ENCODE peak calls at places on chromosome 14, in seven cellular contexts. I is K562, M is GM12891, Q is SK-N-SH, C is HepG2, K is GM12878, V is H1. G is an unnamed sample.

GRCh38 chr14:100086361-100086760 is 21.1 kb downstream of the EVL start:
- DNase-seq in I (no peak), C (no peak), Q (no peak), M (no peak), V (no peak), K (no peak), G (no peak)

GRCh38 chr14:88682495-88683114 is 110.1 kb downstream of the EML5 start:
- DNase-seq in M (no peak), I (peak; percentile 4), Q (peak; percentile 65), K (no peak), V (peak; percentile 9), C (no peak), G (no peak)

GRCh38 chr14:39025810-39026627 is 77.0 kb downstream of the SEC23A start:
- DNase-seq in C (peak; percentile 87), M (no peak), K (no peak), V (no peak), I (no peak), Q (no peak), G (no peak)

GRCh38 chr14:94217116-94217515 is 43.0 kb downstream of the PPP4R4 start:
- DNase-seq in K (no peak), C (no peak), Q (no peak), I (no peak), V (no peak), M (no peak), G (no peak)

GRCh38 chr14:20468773-20469241 is 399 bp upstream of the PNP start:
- DNase-seq in M (no peak), I (no peak), K (no peak), Q (no peak), C (no peak), V (no peak), G (no peak)

GRCh38 chr14:61178226-61179060 is 102.7 kb downstream of the TMEM30B start:
- DNase-seq in Q (no peak), M (no peak), I (no peak), K (no peak), C (peak; percentile 85), V (no peak), G (no peak)

GRCh38 chr14:71555654-71556559 is 376.3 kb upstream of the RGS6 start:
- DNase-seq in Q (no peak), V (no peak), C (peak; percentile 4), I (peak; percentile 12), M (no peak), K (peak; percentile 98), G (peak; percentile 18)

GRCh38 chr14:34085695-34086094 is 134.8 kb upstream of the EGLN3 start:
- DNase-seq in C (no peak), V (no peak), I (no peak), M (no peak), K (no peak), Q (no peak), G (no peak)

GRCh38 chr14:44778562-44778961 is 183.2 kb downstream of the KLHL28 start:
- DNase-seq in Q (no peak), I (no peak), V (no peak), C (no peak), K (no peak), M (no peak), G (no peak)

GRCh38 chr14:76597387-76597786 is 163.9 kb upstream of the VASH1 start:
- DNase-seq in V (no peak), I (no peak), M (no peak), K (no peak), Q (no peak), C (no peak), G (no peak)

GRCh38 chr14:103662029-103662428 is 33.0 kb downstream of the KLC1 start:
- DNase-seq in I (no peak), K (no peak), V (no peak), C (no peak), M (no peak), Q (no peak), G (no peak)

GRCh38 chr14:105929327-105930081 is 403.1 kb downstream of the TMEM121 start:
- DNase-seq in Q (no peak), M (no peak), C (no peak), V (no peak), K (no peak), I (peak; percentile 1), G (no peak)

GRCh38 chr14:104112609-104113571 is 25.5 kb upstream of the KIF26A start:
- DNase-seq in I (no peak), M (no peak), V (no peak), K (no peak), Q (peak; percentile 29), C (no peak), G (no peak)

GRCh38 chr14:100623961-100624360 is 36.7 kb upstream of the BEGAIN start:
- DNase-seq in I (no peak), K (no peak), V (no peak), M (no peak), Q (no peak), C (no peak), G (no peak)

GRCh38 chr14:61699092-61699491 is 3.8 kb downstream of the HIF1A start:
- DNase-seq in V (no peak), Q (no peak), C (no peak), M (no peak), K (no peak), I (no peak), G (no peak)

GRCh38 chr14:20622816-20623291 is 18.6 kb downstream of the OR6S1 start:
- DNase-seq in I (no peak), C (no peak), M (no peak), V (no peak), K (no peak), Q (no peak), G (no peak)

GRCh38 chr14:38409081-38409705 is 153.3 kb upstream of the CLEC14A start:
- DNase-seq in M (no peak), I (no peak), K (no peak), V (no peak), Q (no peak), C (no peak), G (no peak)

GRCh38 chr14:29822430-29822709 is 105.3 kb downstream of the PRKD1 start:
- DNase-seq in K (no peak), I (no peak), Q (no peak), C (no peak), V (no peak), M (no peak), G (no peak)

GRCh38 chr14:80602931-80603330 is 338.6 kb downstream of the CEP128 start:
- DNase-seq in K (no peak), Q (peak; percentile 11), I (no peak), C (no peak), V (no peak), M (no peak), G (no peak)

GRCh38 chr14:102218688-102219087 is 79.0 kb downstream of the WDR20 start:
- DNase-seq in K (no peak), V (no peak), I (no peak), C (no peak), M (no peak), Q (no peak), G (no peak)

GRCh38 chr14:92945959-92946846 is 23.3 kb downstream of the CHGA start:
- DNase-seq in Q (peak; percentile 62), K (no peak), C (no peak), M (no peak), V (no peak), I (no peak), G (no peak)
- TF ChIP-seq TAF1 in Q (no peak), K (no peak), C (no peak), M (no peak), V (no peak), I (no peak), G (no peak)

GRCh38 chr14:90274019-90274418 is 17.7 kb downstream of the PSMC1 start:
- DNase-seq in K (no peak), C (no peak), I (no peak), V (peak; percentile 23), M (no peak), Q (peak; percentile 52), G (no peak)
- TF ChIP-seq TAF1 in K (no peak), C (no peak), I (no peak), V (no peak), M (no peak), Q (no peak), G (no peak)

GRCh38 chr14:21768875-21769257 is 95.2 kb upstream of the OR4E1 start:
- DNase-seq in M (no peak), I (no peak), K (no peak), V (no peak), Q (no peak), C (no peak), G (no peak)

GRCh38 chr14:21771671-21772070 is 98.1 kb upstream of the OR4E1 start:
- DNase-seq in M (no peak), I (no peak), C (no peak), V (no peak), K (no peak), Q (no peak), G (no peak)

GRCh38 chr14:21768116-21768874 is 94.7 kb upstream of the OR4E1 start:
- DNase-seq in C (peak; percentile 42), V (no peak), M (no peak), K (peak; percentile 5), Q (peak; percentile 11), I (peak; percentile 28), G (no peak)
- TF ChIP-seq TAF1 in C (no peak), V (no peak), M (no peak), K (no peak), Q (no peak), I (no peak), G (no peak)

GRCh38 chr14:73264896-73265720 is 27.8 kb downstream of the PAPLN start:
- DNase-seq in C (no peak), M (no peak), Q (peak; percentile 36), K (no peak), I (no peak), V (no peak), G (no peak)
- TF ChIP-seq TAF1 in C (no peak), M (no peak), Q (no peak), K (no peak), I (no peak), V (no peak), G (no peak)

GRCh38 chr14:52272375-52272774 is 4.9 kb downstream of the PTGDR start:
- DNase-seq in V (no peak), K (no peak), I (peak; percentile 7), M (no peak), Q (no peak), C (no peak), G (no peak)
- TF ChIP-seq TAF1 in V (no peak), K (no peak), I (no peak), M (no peak), Q (no peak), C (no peak), G (no peak)

GRCh38 chr14:69505338-69506240 is 21.1 kb downstream of the PLEKHD1 start:
- DNase-seq in C (peak; percentile 23), K (no peak), I (no peak), M (no peak), V (no peak), Q (no peak), G (no peak)
- TF ChIP-seq TAF1 in C (no peak), K (no peak), I (no peak), M (no peak), V (no peak), Q (no peak), G (no peak)

DNA sequence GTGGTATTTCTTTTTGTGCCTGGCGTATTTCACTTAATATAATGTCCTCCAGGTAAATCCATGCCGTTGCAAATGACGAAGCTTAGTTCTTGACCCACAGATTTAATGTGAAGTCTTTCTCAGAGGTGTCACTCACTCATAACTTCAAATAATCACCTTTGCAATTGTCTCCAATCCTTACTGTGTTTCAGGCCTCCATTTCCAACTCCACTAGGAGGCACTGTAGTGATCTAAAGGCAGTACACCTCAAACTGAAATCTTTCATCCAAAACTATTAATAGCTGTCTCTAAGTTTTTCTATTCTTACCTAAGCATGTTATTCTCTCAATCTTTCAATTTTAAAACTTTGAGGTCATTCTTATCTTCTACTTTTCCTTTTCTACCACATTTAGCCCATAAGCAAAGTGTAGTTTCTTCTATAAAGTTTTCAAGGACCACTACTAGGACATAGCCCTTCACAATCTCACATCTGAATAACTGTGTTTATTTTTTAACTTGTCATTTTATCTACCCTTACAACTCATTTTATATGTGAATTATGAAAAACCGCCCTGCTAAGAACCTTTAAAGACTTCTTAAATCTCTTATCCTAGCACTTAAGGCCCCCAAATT is 25.5 kb upstream of the FBXO34 start:
- DNase-seq in M (peak; percentile 16), C (peak; percentile 25), I (no peak), V (no peak), K (no peak), Q (no peak), G (no peak)
- TF ChIP-seq TAF1 in M (no peak), C (no peak), I (no peak), V (no peak), K (no peak), Q (no peak), G (no peak)

G was measured in GM12892.